ENCODE peak calls at places on chromosome 12, in five cellular contexts. N is progenitor cell of endocrine pancreas; K is AG08395; O is stimulated activated naive B cell treated with anti-CD40 and anti-IgM and Interleukin-4, amounts not matched to agents 10 μg/mL and 1 μg/mL and 100 μg/mL, for 72 hours; E is naive thymus-derived CD8-positive, alpha-beta T cell. M is an unnamed sample.

GRCh38 chr12:11779286-11779685 is 129.8 kb downstream of the ETV6 start:
- DNase-seq in N (no peak), K (peak; percentile 32), O (no peak), E (no peak), M (no peak)

GRCh38 chr12:67364228-67364627 is 95.1 kb downstream of the CAND1 start:
- DNase-seq in N (no peak), K (no peak), O (no peak), E (no peak), M (no peak)

GRCh38 chr12:52522346-52523011 is 2.3 kb upstream of the KRT5 start:
- DNase-seq in N (peak; percentile 7), K (peak; percentile 39), O (no peak), E (peak; percentile 11), M (no peak)

GRCh38 chr12:113796086-113796827 is 169.9 kb downstream of the RBM19 start:
- DNase-seq in N (no peak), K (no peak), O (no peak), E (no peak), M (no peak)

GRCh38 chr12:110581951-110582285 is 1.2 kb downstream of the PPTC7 start:
- DNase-seq in N (no peak), K (no peak), O (no peak), E (no peak), M (no peak)

GRCh38 chr12:6076776-6077700 is 47.4 kb downstream of the VWF start:
- DNase-seq in N (no peak), K (no peak), O (no peak), E (no peak), M (no peak)

GRCh38 chr12:3233813-3234212 is 156.6 kb downstream of the TSPAN9 start:
- DNase-seq in N (no peak), K (no peak), O (no peak), E (no peak), M (no peak)

GRCh38 chr12:49698619-49699545 is 8.3 kb downstream of the FMNL3 start:
- DNase-seq in N (no peak), K (peak; percentile 57), O (peak; percentile 84), E (peak; percentile 18), M (no peak)

GRCh38 chr12:96534339-96534738 is 45.0 kb downstream of the CFAP54 start:
- DNase-seq in N (no peak), K (no peak), O (no peak), E (no peak), M (no peak)

GRCh38 chr12:48084066-48084465 is 21.8 kb downstream of the SENP1 start:
- DNase-seq in N (no peak), K (no peak), O (no peak), E (no peak), M (no peak)

GRCh38 chr12:62799126-62799736 is 135.7 kb downstream of the PPM1H start:
- DNase-seq in N (peak; percentile 57), K (peak; percentile 70), O (peak; percentile 27), E (peak; percentile 57), M (peak; percentile 28)

GRCh38 chr12:112261559-112261958 is 120.7 kb downstream of the HECTD4 start:
- DNase-seq in N (no peak), K (no peak), O (no peak), E (no peak), M (peak; percentile 15)

GRCh38 chr12:132414634-132415340 is 75.2 kb upstream of the FBRSL1 start:
- DNase-seq in N (peak; percentile 77), K (peak; percentile 92), O (peak; percentile 72), E (peak; percentile 66), M (no peak)

GRCh38 chr12:65510584-65511050 is 232.1 kb downstream of the MSRB3 start:
- DNase-seq in N (peak; percentile 55), K (no peak), O (no peak), E (no peak), M (no peak)

GRCh38 chr12:113232787-113233585 is 11.7 kb downstream of the TPCN1 start:
- DNase-seq in N (no peak), K (peak; percentile 67), O (peak; percentile 91), E (peak; percentile 85), M (no peak)

GRCh38 chr12:8648598-8649205 is 13.9 kb downstream of the MFAP5 start:
- DNase-seq in N (no peak), K (no peak), O (peak; percentile 83), E (no peak), M (no peak)

GRCh38 chr12:91211869-91212268 is 29.3 kb upstream of the DCN start:
- DNase-seq in N (no peak), K (no peak), O (no peak), E (no peak), M (no peak)

GRCh38 chr12:108832730-108833354 is 24.5 kb downstream of the SSH1 start:
- DNase-seq in N (no peak), K (peak; percentile 76), O (no peak), E (no peak), M (no peak)

GRCh38 chr12:52246720-52247621 is 13.9 kb downstream of the KRT7 start:
- DNase-seq in N (no peak), K (no peak), O (no peak), E (no peak), M (no peak)

GRCh38 chr12:56571131-56571530 is 49.5 kb downstream of the RBMS2 start:
- DNase-seq in N (no peak), K (no peak), O (no peak), E (no peak), M (no peak)

GRCh38 chr12:122067966-122068365 is 10.6 kb upstream of the MLXIP start:
- DNase-seq in N (no peak), K (no peak), O (peak; percentile 68), E (peak; percentile 40), M (no peak)

GRCh38 chr12:104507672-104508071 is 50.9 kb downstream of the CHST11 start:
- DNase-seq in N (no peak), K (no peak), O (no peak), E (no peak), M (no peak)

GRCh38 chr12:53219116-53219955 is 12.3 kb upstream of the ITGB7 start:
- DNase-seq in N (no peak), K (no peak), O (peak; percentile 72), E (no peak), M (no peak)

GRCh38 chr12:59940676-59941342 is 345.0 kb downstream of the SLC16A7 start:
- DNase-seq in N (no peak), K (no peak), O (no peak), E (no peak), M (no peak)

GRCh38 chr12:69405466-69405865 is 45.9 kb downstream of the YEATS4 start:
- DNase-seq in N (no peak), K (peak; percentile 87), O (no peak), E (no peak), M (peak; percentile 95)

GRCh38 chr12:27732281-27732680 is 21.6 kb downstream of the MRPS35 start:
- DNase-seq in N (no peak), K (peak; percentile 10), O (no peak), E (no peak), M (no peak)

GRCh38 chr12:131860472-131861260 is 32.5 kb downstream of the MMP17 start:
- DNase-seq in N (no peak), K (peak; percentile 86), O (no peak), E (no peak), M (peak; percentile 53)

GRCh38 chr12:53071591-53072551 is 7.3 kb downstream of the SPRYD3 start:
- DNase-seq in N (no peak), K (peak; percentile 49), O (no peak), E (no peak), M (no peak)

GRCh38 chr12:94180558-94181296 is 32.4 kb downstream of the PLXNC1 start:
- DNase-seq in N (no peak), K (no peak), O (no peak), E (no peak), M (no peak)

GRCh38 chr12:109875572-109876131 is 4.7 kb downstream of the GLTP start:
- DNase-seq in N (no peak), K (no peak), O (no peak), E (no peak), M (no peak)

GRCh38 chr12:22275847-22276246 is 58.7 kb downstream of the ST8SIA1 start:
- DNase-seq in N (no peak), K (peak; percentile 91), O (no peak), E (no peak), M (peak; percentile 96)

GRCh38 chr12:123859035-123859434 is 96.9 kb downstream of the DNAH10 start:
- DNase-seq in N (no peak), K (no peak), O (no peak), E (no peak), M (no peak)

GRCh38 chr12:13203028-13203922 is 6.7 kb downstream of the EMP1 start:
- DNase-seq in N (no peak), K (peak; percentile 54), O (no peak), E (no peak), M (no peak)

GRCh38 chr12:77087427-77087826 is 22.1 kb upstream of the E2F7 start:
- DNase-seq in N (no peak), K (peak; percentile 64), O (no peak), E (no peak), M (no peak)

GRCh38 chr12:48191096-48191495 is 7.7 kb downstream of the CCDC184 start:
- DNase-seq in N (no peak), K (no peak), O (no peak), E (no peak), M (no peak)